ENCODE peak calls at places on chromosomes 3 and 15, in four cellular contexts. D is uterus, K is heart left ventricle, I is breast epithelium. O is an unnamed sample.

GRCh38 chr3:40044487-40044886 is 235.1 kb downstream of the MYRIP start:
- DNase-seq in D (no peak), K (no peak), I (no peak), O (no peak)

GRCh38 chr3:112497897-112498548 is 1.2 kb downstream of the BTLA start:
- DNase-seq in D (no peak), K (no peak), I (no peak), O (no peak)

GRCh38 chr3:123687286-123687685 is 102.4 kb upstream of the HACD2 start:
- DNase-seq in D (no peak), K (no peak), I (no peak), O (no peak)

GRCh38 chr15:29567336-29567735 is 254.9 kb downstream of the TJP1 start:
- DNase-seq in D (no peak), K (no peak), I (no peak), O (no peak)

GRCh38 chr3:51948016-51948580 is 5.9 kb downstream of the PARP3 start:
- DNase-seq in D (no peak), K (no peak), I (no peak), O (no peak)

GRCh38 chr3:191523099-191523498 is 62.1 kb downstream of the PYDC2 start:
- DNase-seq in D (no peak), K (no peak), I (no peak), O (no peak)

GRCh38 chr3:15952543-15953175 is 154.9 kb upstream of the ANKRD28 start:
- DNase-seq in D (no peak), K (no peak), I (no peak), O (no peak)

GRCh38 chr3:138950006-138950644 is 3.1 kb downstream of the FOXL2NB start:
- DNase-seq in D (no peak), K (no peak), I (no peak), O (peak)

GRCh38 chr15:39404767-39405173 is 176.1 kb upstream of the THBS1 start:
- DNase-seq in D (no peak), K (no peak), I (no peak), O (no peak)

GRCh38 chr3:43155464-43156121 is 49.7 kb upstream of the POMGNT2 start:
- DNase-seq in D (peak), K (peak), I (no peak), O (peak)

GRCh38 chr3:149660462-149660861 is 2.6 kb upstream of the WWTR1 start:
- DNase-seq in D (no peak), K (no peak), I (no peak), O (no peak)

GRCh38 chr3:149657458-149657795 is 398 bp downstream of the WWTR1 start:
- DNase-seq in D (peak), K (no peak), I (peak), O (peak)

GRCh38 chr3:149659173-149659468 is 1.3 kb upstream of the WWTR1 start:
- DNase-seq in D (no peak), K (no peak), I (no peak), O (no peak)

GRCh38 chr3:149657796-149658443 is at the start of gene WWTR1:
- DNase-seq in D (peak), K (peak), I (peak), O (peak)

DNA sequence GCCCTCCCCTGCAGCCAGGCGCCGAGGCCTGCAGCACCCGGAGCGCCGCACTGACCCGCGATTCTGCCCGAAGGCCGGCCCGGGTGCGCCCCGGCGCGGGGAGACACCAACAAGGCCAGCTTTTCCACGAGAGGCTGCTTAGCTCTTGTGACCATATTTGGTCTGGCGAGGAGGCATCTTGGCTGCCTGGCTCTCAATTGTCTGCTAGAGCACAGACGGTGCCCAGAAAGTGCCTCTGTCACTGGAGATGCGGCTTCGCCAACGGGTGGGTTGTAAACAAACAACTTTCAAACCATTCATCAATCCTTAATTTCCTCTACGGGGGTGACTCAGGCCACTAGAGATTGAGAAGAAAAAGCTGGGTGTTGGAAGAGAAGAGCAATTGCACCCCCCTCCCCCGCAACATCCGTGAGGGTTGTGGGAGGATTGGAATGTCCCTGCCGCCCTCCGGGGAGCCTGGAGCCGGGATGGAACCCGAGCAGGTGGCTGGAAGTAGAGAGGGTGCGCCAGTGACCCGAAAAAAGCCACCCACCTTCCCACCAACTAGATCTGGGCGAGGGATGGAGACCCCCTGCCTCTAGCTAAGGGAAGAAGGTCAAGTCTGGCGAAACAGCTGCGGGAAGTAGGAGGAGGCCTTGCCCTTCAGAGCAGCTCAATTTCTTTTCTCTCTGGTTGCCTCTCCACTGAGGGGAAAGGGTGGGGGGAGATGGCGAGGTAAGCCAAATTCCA is 783 bp upstream of the WWTR1 start:
- DNase-seq in D (peak), K (peak), I (peak), O (peak)
- TF ChIP-seq CTCF in D (peak), K (peak), I (no peak), O (no peak)

GRCh38 chr3:60854762-60855161 is 396.5 kb downstream of the FHIT start:
- DNase-seq in D (no peak), K (no peak), I (no peak), O (no peak)

GRCh38 chr3:60855250-60855649 is 396.0 kb downstream of the FHIT start:
- DNase-seq in D (no peak), K (no peak), I (no peak), O (no peak)

DNA sequence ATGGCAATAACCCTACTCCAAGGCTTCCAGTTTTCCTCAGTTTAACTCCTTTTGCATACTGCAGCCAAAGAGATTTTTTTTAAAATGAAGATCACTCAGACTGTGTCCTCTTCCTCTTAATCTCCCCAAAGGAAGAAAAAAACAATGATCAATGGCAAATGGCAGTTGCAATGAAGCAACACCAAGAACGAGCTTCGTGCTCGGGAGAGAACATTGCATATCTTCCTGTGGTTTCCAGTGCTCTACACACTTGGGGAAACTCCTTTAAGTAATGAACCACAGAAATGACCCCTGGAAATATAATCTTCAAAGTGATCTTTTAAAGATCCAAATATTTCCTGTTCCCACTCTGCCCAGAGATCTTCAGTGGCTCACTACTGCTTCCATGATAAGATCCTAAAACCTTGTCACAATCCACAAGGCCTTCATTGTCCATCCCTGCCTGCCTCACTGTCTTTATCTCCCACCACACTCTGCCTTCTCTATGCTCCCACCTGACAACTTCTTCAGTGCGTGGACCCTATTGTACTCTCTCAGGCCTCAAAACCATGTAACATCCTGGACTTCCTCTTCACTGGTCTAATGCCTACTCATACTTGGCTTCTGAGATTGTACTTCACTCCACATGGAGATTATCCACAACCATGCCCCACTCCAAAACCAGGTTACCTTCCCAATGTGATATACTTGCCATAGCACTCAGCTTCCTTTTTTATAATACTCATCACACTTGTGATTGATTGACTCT is 394.8 kb downstream of the FHIT start:
- DNase-seq in D (no peak), K (no peak), I (no peak), O (no peak)
- H3K4me3 ChIP-seq in D (no peak), K (no peak), I (no peak), O (no peak)

GRCh38 chr15:68264282-68264681 is 13.3 kb upstream of the FEM1B start:
- DNase-seq in D (no peak), K (no peak), I (no peak), O (no peak)
- H3K27ac ChIP-seq in D (no peak), K (no peak), I (no peak), O (no peak)

GRCh38 chr3:170869645-170870593 is at the start of gene RPL22L1:
- DNase-seq in D (peak), K (peak), I (peak), O (peak)
- TF ChIP-seq CTCF in D (peak), K (no peak), I (no peak), O (no peak)

DNA sequence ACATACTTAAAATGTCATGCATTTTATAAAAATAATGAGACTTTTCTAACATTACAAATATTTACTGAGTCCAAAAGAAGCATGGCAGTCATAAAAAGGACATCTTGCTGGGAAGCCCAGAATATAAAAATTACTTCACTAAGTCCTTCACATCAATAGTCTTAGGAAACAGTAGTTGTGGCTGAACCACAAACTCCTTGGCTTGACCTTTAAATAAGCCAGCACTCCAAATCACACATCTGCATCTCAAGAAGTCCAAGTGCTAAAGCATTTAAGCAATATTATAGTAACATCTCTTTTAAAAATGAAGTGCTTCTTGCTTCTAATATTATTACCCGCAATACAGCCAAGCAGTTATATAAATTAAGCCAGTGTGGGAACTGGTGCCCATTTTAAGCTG is 8.8 kb downstream of the CCNL1 start:
- DNase-seq in D (no peak), K (no peak), I (no peak), O (no peak)
- H3K4me3 ChIP-seq in D (no peak), K (no peak), I (no peak), O (no peak)

DNA sequence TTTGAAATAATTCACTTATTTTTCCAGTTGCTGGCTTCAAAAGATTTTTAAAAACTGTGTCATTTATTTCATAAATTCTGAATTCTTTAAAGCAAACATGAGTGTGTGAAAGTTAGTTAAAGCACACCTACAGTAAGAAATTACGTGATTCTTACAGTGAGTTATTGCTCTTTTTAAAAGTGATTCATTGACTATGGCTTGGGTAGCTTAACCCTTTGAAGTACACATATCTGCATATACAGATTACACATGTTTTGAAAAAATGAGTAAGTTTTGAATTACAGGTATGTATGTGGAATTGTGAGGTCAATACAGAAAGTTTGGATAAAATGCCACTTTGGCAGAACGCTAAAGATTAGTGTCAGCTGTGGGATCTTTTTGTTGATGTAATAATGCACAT is 64.5 kb upstream of the MBNL1 start:
- DNase-seq in D (no peak), K (no peak), I (no peak), O (no peak)
- H3K27ac ChIP-seq in D (peak), K (peak), I (peak), O (peak)

GRCh38 chr3:128317698-128318231 is 148.9 kb downstream of the DNAJB8 start:
- DNase-seq in D (no peak), K (peak), I (no peak), O (no peak)
- TF ChIP-seq CTCF in D (no peak), K (no peak), I (no peak), O (no peak)

DNA sequence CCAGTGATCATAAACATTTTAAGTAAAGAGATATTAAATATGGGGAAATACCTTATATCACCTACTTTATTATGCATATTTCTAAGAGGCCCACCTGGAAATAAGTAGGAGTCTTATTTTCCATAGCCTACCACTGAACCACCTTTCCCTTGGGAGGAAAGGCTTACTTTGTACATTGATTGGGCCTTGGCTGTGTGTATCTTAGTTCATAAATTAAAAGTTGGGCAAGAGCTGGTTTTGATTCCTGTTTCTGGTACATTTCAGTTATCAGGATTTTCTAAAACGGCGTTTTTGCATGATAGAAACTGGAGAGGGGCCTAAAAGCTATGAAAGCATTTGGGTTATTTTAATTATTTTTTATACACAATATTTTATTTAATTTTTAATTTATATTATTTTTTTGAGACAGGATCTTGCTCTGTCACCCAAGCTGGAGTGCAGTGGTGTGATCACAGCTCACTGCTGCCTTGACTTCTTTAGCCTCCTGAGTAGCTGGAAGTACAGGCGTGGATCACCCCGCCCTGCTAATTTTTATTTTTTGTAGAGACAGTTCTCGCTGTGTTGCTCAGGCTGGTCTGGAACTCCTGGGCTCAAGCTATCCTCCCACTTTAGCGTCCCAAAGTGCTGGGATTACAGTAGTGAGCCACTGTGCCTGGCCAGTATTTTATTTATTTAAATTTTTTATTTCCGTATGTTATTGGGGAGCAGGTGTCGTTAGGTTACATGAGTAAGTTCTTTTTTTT is 2.6 kb downstream of the GMPS start:
- DNase-seq in D (no peak), K (no peak), I (no peak), O (no peak)
- H3K4me3 ChIP-seq in D (no peak), K (no peak), I (no peak), O (no peak)